ENCODE peak calls at places on chromosome 1, in ten cellular contexts. One of them, this sample, is unnamed.

GRCh38 chr1:29800522-29800956 is 564.2 kb downstream of the PTPRU start:
- DNase-seq in GM19239: no peak
- DNase-seq in mucosa of gallbladder: no peak
- DNase-seq in T-cell: no peak
- DNase-seq in RPMI8226: peak; percentile 43
- DNase-seq in D341Med: no peak
- DNase-seq in ELR: no peak
- DNase-seq in Right ventricle myocardium superior: no peak
- DNase-seq in SK-N-DZ: no peak
- DNase-seq in non-pigmented ciliary epithelial cell: no peak
- DNase-seq in this sample: no peak

GRCh38 chr1:244150071-244150470 is 99.0 kb downstream of the ZBTB18 start:
- DNase-seq in Right ventricle myocardium superior: no peak
- DNase-seq in SK-N-DZ: no peak
- DNase-seq in RPMI8226: no peak
- DNase-seq in non-pigmented ciliary epithelial cell: no peak
- DNase-seq in T-cell: no peak
- DNase-seq in mucosa of gallbladder: no peak
- DNase-seq in GM19239: no peak
- DNase-seq in D341Med: no peak
- DNase-seq in ELR: no peak
- DNase-seq in this sample: no peak

GRCh38 chr1:21254335-21254951 is 35.8 kb downstream of the ECE1 start:
- DNase-seq in D341Med: peak; percentile 81
- DNase-seq in mucosa of gallbladder: peak; percentile 32
- DNase-seq in T-cell: no peak
- DNase-seq in RPMI8226: no peak
- DNase-seq in GM19239: no peak
- DNase-seq in Right ventricle myocardium superior: peak; percentile 79
- DNase-seq in SK-N-DZ: peak; percentile 40
- DNase-seq in ELR: no peak
- DNase-seq in non-pigmented ciliary epithelial cell: no peak
- DNase-seq in this sample: no peak

GRCh38 chr1:90402893-90403849 is 313.9 kb downstream of the BARHL2 start:
- DNase-seq in mucosa of gallbladder: peak; percentile 82
- DNase-seq in T-cell: no peak
- DNase-seq in Right ventricle myocardium superior: no peak
- DNase-seq in RPMI8226: no peak
- DNase-seq in D341Med: peak; percentile 16
- DNase-seq in SK-N-DZ: no peak
- DNase-seq in GM19239: no peak
- DNase-seq in ELR: peak; percentile 99
- DNase-seq in non-pigmented ciliary epithelial cell: peak; percentile 96
- DNase-seq in this sample: no peak

GRCh38 chr1:26829214-26829911 is 2.9 kb downstream of the ZDHHC18 start:
- DNase-seq in T-cell: no peak
- DNase-seq in D341Med: no peak
- DNase-seq in SK-N-DZ: no peak
- DNase-seq in RPMI8226: no peak
- DNase-seq in non-pigmented ciliary epithelial cell: no peak
- DNase-seq in mucosa of gallbladder: no peak
- DNase-seq in GM19239: no peak
- DNase-seq in ELR: no peak
- DNase-seq in Right ventricle myocardium superior: no peak
- DNase-seq in this sample: no peak

GRCh38 chr1:203065191-203065590 is 20.6 kb downstream of the MYOG start:
- DNase-seq in T-cell: no peak
- DNase-seq in Right ventricle myocardium superior: no peak
- DNase-seq in non-pigmented ciliary epithelial cell: no peak
- DNase-seq in mucosa of gallbladder: no peak
- DNase-seq in ELR: no peak
- DNase-seq in SK-N-DZ: no peak
- DNase-seq in RPMI8226: no peak
- DNase-seq in D341Med: no peak
- DNase-seq in GM19239: no peak
- DNase-seq in this sample: no peak

GRCh38 chr1:231808990-231809389 is 182.4 kb downstream of the DISC1 start:
- DNase-seq in non-pigmented ciliary epithelial cell: no peak
- DNase-seq in Right ventricle myocardium superior: peak; percentile 42
- DNase-seq in SK-N-DZ: no peak
- DNase-seq in ELR: peak; percentile 88
- DNase-seq in T-cell: no peak
- DNase-seq in RPMI8226: no peak
- DNase-seq in GM19239: no peak
- DNase-seq in D341Med: no peak
- DNase-seq in mucosa of gallbladder: no peak
- DNase-seq in this sample: no peak

GRCh38 chr1:202154766-202155477 is 5.5 kb downstream of the PTPN7 start:
- DNase-seq in GM19239: no peak
- DNase-seq in T-cell: peak; percentile 54
- DNase-seq in non-pigmented ciliary epithelial cell: peak; percentile 30
- DNase-seq in ELR: peak; percentile 71
- DNase-seq in RPMI8226: peak; percentile 58
- DNase-seq in Right ventricle myocardium superior: no peak
- DNase-seq in mucosa of gallbladder: peak; percentile 61
- DNase-seq in D341Med: peak; percentile 83
- DNase-seq in SK-N-DZ: peak; percentile 62
- DNase-seq in this sample: peak; percentile 85

GRCh38 chr1:12047120-12047876 is 15.8 kb upstream of the TNFRSF8 start:
- DNase-seq in non-pigmented ciliary epithelial cell: peak; percentile 19
- DNase-seq in D341Med: no peak
- DNase-seq in Right ventricle myocardium superior: no peak
- DNase-seq in ELR: no peak
- DNase-seq in RPMI8226: peak; percentile 83
- DNase-seq in mucosa of gallbladder: no peak
- DNase-seq in SK-N-DZ: no peak
- DNase-seq in GM19239: no peak
- DNase-seq in T-cell: peak; percentile 23
- DNase-seq in this sample: no peak

GRCh38 chr1:91604632-91605031 is 104.0 kb downstream of the CDC7 start:
- DNase-seq in Right ventricle myocardium superior: no peak
- DNase-seq in non-pigmented ciliary epithelial cell: peak; percentile 28
- DNase-seq in mucosa of gallbladder: no peak
- DNase-seq in GM19239: no peak
- DNase-seq in SK-N-DZ: no peak
- DNase-seq in D341Med: no peak
- DNase-seq in RPMI8226: no peak
- DNase-seq in ELR: no peak
- DNase-seq in T-cell: no peak
- DNase-seq in this sample: no peak

GRCh38 chr1:51729156-51729823 is 112.4 kb downstream of the OSBPL9 start:
- DNase-seq in mucosa of gallbladder: peak; percentile 89
- DNase-seq in ELR: peak; percentile 97
- DNase-seq in T-cell: peak; percentile 87
- DNase-seq in D341Med: peak; percentile 97
- DNase-seq in RPMI8226: peak; percentile 100
- DNase-seq in non-pigmented ciliary epithelial cell: peak; percentile 51
- DNase-seq in Right ventricle myocardium superior: peak; percentile 93
- DNase-seq in SK-N-DZ: peak; percentile 95
- DNase-seq in GM19239: peak; percentile 83
- DNase-seq in this sample: peak; percentile 96

GRCh38 chr1:145978860-145979745 is 14.6 kb downstream of the POLR3GL start:
- DNase-seq in ELR: peak; percentile 100
- DNase-seq in non-pigmented ciliary epithelial cell: peak; percentile 100
- DNase-seq in mucosa of gallbladder: peak; percentile 98
- DNase-seq in GM19239: peak; percentile 78
- DNase-seq in RPMI8226: peak; percentile 99
- DNase-seq in T-cell: peak; percentile 67
- DNase-seq in SK-N-DZ: peak; percentile 99
- DNase-seq in D341Med: no peak
- DNase-seq in Right ventricle myocardium superior: peak; percentile 95
- DNase-seq in this sample: peak; percentile 96